ENCODE peak calls at places on chromosome 17, in five cellular contexts. X is H4, Q is tibial nerve, P is foreskin fibroblast, N is T-helper 2 cell. E is an unnamed sample.

GRCh38 chr17:3952186-3952585 is 12.1 kb downstream of the ATP2A3 start:
- DNase-seq in P (no peak), N (no peak), Q (no peak), X (no peak), E (no peak)

GRCh38 chr17:62966426-62967110 is 533 bp downstream of the TANC2 start:
- DNase-seq in N (no peak), Q (peak), X (peak), P (no peak), E (no peak)

GRCh38 chr17:44543213-44543904 is 13.9 kb upstream of the FZD2 start:
- DNase-seq in N (no peak), P (peak), X (peak), Q (no peak), E (peak)

GRCh38 chr17:28947639-28948038 is 3.7 kb downstream of the PHF12 start:
- DNase-seq in Q (no peak), N (no peak), P (no peak), X (no peak), E (no peak)

GRCh38 chr17:66863820-66864219 is 28.9 kb downstream of the CACNG5 start:
- DNase-seq in P (no peak), N (no peak), Q (no peak), X (no peak), E (no peak)

GRCh38 chr17:77471984-77472836 is 331.4 kb downstream of the SEC14L1 start:
- DNase-seq in N (no peak), Q (no peak), P (peak), X (peak), E (peak)

GRCh38 chr17:55237268-55237667 is 27.5 kb upstream of the HLF start:
- DNase-seq in N (no peak), P (no peak), Q (no peak), X (no peak), E (no peak)

GRCh38 chr17:10182785-10183184 is 15.6 kb downstream of the GAS7 start:
- DNase-seq in P (no peak), Q (no peak), N (no peak), X (no peak), E (no peak)

GRCh38 chr17:48577946-48578615 is at the start of gene HOXB4:
- DNase-seq in N (peak), Q (peak), X (no peak), P (no peak), E (no peak)

GRCh38 chr17:72115789-72116520 is 4.9 kb upstream of the SOX9 start:
- DNase-seq in P (no peak), X (no peak), N (no peak), Q (no peak), E (no peak)